ENCODE peak calls at places on chromosomes 13 and 19, in seven cellular contexts. Y is substantia nigra, O is mesendoderm, W is sigmoid colon, I is thoracic aorta, V is fibroblast of lung, C is gastrocnemius medialis. N is an unnamed sample.
A peak's percentile ranks its signal among the peaks of the same experiment; 100 is the strongest.

GRCh38 chr19:11673608-11674041 is 65.1 kb downstream of the ZNF823 start:
- DNase-seq in Y (peak; percentile 26), O (peak; percentile 86), W (peak; percentile 82), I (no peak), V (peak; percentile 47), C (peak; percentile 16), N (no peak)

GRCh38 chr13:49042476-49042875 is 66.8 kb downstream of the FNDC3A start:
- DNase-seq in Y (no peak), O (no peak), W (no peak), I (no peak), V (peak; percentile 85), C (no peak), N (no peak)

GRCh38 chr19:40776966-40777794 is 867 bp upstream of the RAB4B start:
- DNase-seq in Y (peak; percentile 61), O (peak; percentile 98), W (peak; percentile 95), I (peak; percentile 87), V (peak; percentile 88), C (peak; percentile 83), N (peak; percentile 90)

GRCh38 chr13:18943721-18944391 is 237.8 kb downstream of the TUBA3C start:
- DNase-seq in Y (no peak), O (no peak), W (no peak), I (no peak), V (no peak), C (no peak), N (no peak)

GRCh38 chr13:110407531-110407930 is 100.4 kb downstream of the COL4A2 start:
- DNase-seq in Y (no peak), O (no peak), W (no peak), I (no peak), V (no peak), C (no peak), N (peak; percentile 52)

GRCh38 chr19:8036438-8037099 is 16.0 kb upstream of the CCL25 start:
- DNase-seq in Y (no peak), O (no peak), W (no peak), I (no peak), V (no peak), C (no peak), N (no peak)

GRCh38 chr13:31722684-31723083 is 16.6 kb upstream of the RXFP2 start:
- DNase-seq in Y (no peak), O (no peak), W (no peak), I (no peak), V (peak; percentile 11), C (no peak), N (no peak)

GRCh38 chr19:19738564-19738963 is 5.7 kb upstream of the ZNF14 start:
- DNase-seq in Y (no peak), O (no peak), W (no peak), I (no peak), V (no peak), C (no peak), N (no peak)

GRCh38 chr19:46859637-46860124 is 1.1 kb upstream of the ARHGAP35 start:
- DNase-seq in Y (no peak), O (no peak), W (peak; percentile 94), I (no peak), V (no peak), C (peak; percentile 52), N (peak; percentile 92)

GRCh38 chr19:43594710-43595604 is 977 bp downstream of the IRGQ start:
- DNase-seq in Y (no peak), O (peak; percentile 84), W (peak; percentile 81), I (no peak), V (peak; percentile 56), C (no peak), N (peak; percentile 59)

GRCh38 chr13:114048463-114048862 is 74.6 kb upstream of the C13orf46 start:
- DNase-seq in Y (no peak), O (no peak), W (no peak), I (no peak), V (no peak), C (no peak), N (no peak)

GRCh38 chr13:114050536-114051450 is 76.9 kb upstream of the C13orf46 start:
- DNase-seq in Y (no peak), O (no peak), W (no peak), I (no peak), V (no peak), C (no peak), N (no peak)

GRCh38 chr13:114047358-114047881 is 73.5 kb upstream of the C13orf46 start:
- DNase-seq in Y (no peak), O (no peak), W (no peak), I (no peak), V (peak; percentile 48), C (no peak), N (no peak)

GRCh38 chr13:114049626-114050101 is 75.8 kb upstream of the C13orf46 start:
- DNase-seq in Y (no peak), O (no peak), W (no peak), I (no peak), V (no peak), C (no peak), N (no peak)

DNA sequence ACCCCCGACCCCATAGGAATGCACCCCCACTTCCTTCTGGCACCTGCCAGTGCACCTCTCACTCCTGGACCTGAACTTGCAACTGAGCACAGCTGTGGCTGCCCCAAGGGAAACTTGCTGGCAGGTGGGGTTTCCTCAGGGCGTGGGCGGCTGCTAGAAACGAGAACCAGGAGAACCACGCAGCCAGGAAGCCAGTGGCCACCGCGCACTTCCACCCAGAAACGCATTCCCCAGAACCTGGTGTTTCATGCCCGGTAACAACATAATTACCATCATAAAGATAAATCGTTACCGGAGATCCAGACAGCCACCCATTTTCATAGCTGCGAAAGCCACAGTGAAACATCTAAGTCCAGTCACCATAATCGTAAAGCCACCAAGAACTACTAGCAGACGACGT is 75.2 kb upstream of the C13orf46 start:
- DNase-seq in Y (no peak), O (no peak), W (no peak), I (no peak), V (no peak), C (no peak), N (no peak)
- H3K27ac ChIP-seq in Y (no peak overlapping the region), O (no peak overlapping the region), W (no peak overlapping the region), I (no peak overlapping the region), V (no peak overlapping the region), C (no peak overlapping the region), N (no peak overlapping the region)

GRCh38 chr13:42392706-42393572 is 121.0 kb downstream of the AKAP11 start:
- DNase-seq in Y (no peak), O (peak; percentile 9), W (no peak), I (no peak), V (peak; percentile 9), C (no peak), N (no peak)
- H3K27ac ChIP-seq in Y (no peak overlapping the region), O (no peak overlapping the region), W (no peak overlapping the region), I (no peak overlapping the region), V (no peak overlapping the region), C (no peak overlapping the region), N (no peak overlapping the region)

GRCh38 chr19:35518313-35518712 is 4.9 kb upstream of the DMKN start:
- DNase-seq in Y (no peak), O (peak; percentile 30), W (no peak), I (no peak), V (peak; percentile 92), C (no peak), N (peak; percentile 73)
- H3K27ac ChIP-seq in Y (no peak overlapping the region), O (no peak overlapping the region), W (no peak overlapping the region), I (no peak overlapping the region), V (peak overlapping the region; percentile 53), C (no peak overlapping the region), N (peak overlapping the region; percentile 37)

DNA sequence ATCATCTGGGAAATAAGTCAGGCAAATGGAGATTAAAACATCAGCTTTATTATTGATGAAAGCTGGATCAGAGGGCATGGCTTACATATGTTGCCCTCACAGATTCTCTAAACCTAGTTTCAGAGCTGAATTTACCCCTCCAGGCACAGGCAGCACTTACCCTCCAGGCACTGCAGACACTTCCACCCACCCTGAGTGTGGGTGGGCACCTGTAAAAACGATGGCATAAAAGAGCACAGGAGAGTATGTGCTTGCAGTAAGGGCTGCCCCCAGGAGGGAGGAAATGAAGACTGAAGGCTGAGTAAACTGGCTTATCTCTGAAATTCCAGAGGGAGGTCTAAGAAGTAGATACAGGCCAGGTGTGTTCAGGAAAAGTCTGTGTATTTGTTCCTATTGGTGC is 185.0 kb upstream of the HTR2A start:
- DNase-seq in Y (no peak), O (peak; percentile 29), W (no peak), I (no peak), V (no peak), C (no peak), N (no peak)
- H3K27ac ChIP-seq in Y (no peak overlapping the region), O (no peak overlapping the region), W (no peak overlapping the region), I (no peak overlapping the region), V (no peak overlapping the region), C (no peak overlapping the region), N (no peak overlapping the region)

DNA sequence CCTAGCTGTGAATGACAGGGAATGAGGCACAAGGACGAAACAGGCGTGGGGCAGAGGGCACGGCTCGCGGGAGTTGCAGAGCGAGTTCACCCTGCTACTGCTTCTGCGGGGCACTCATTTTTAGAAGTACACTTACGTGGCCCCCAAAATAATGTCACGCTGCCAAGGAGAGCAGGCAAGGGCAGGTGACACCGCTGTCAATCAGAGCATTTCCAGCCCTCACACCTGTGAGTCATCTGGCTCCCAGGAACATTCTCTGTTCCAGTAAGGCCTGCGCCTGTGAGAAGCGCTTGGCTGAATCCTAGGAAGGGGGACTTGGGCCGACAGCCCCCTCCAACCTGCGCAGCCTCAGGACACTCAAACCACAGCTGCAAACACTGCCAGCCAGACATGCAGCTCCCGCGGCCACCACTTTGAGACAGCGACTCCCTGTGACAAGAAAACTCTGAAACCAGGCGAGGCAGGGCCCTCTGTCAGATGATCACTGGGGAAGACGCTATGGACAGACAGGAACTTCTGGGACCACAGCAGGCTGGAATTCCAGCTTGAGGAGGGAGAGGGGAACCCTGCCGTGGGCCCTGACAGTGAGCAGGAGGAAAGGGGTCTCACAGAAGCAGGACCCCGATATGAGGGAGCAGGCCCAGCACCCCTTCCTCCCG is 12.7 kb downstream of the DOT1L start:
- DNase-seq in Y (no peak), O (no peak), W (no peak), I (no peak), V (peak; percentile 35), C (peak; percentile 89), N (peak; percentile 38)
- H3K27ac ChIP-seq in Y (no peak overlapping the region), O (no peak overlapping the region), W (no peak overlapping the region), I (no peak overlapping the region), V (no peak overlapping the region), C (peak overlapping the region; percentile 85), N (no peak overlapping the region)

GRCh38 chr13:27448308-27448707 is 2.1 kb downstream of the MTIF3 start:
- DNase-seq in Y (no peak), O (no peak), W (no peak), I (no peak), V (no peak), C (peak; percentile 41), N (no peak)
- H3K27ac ChIP-seq in Y (no peak overlapping the region), O (no peak overlapping the region), W (peak overlapping the region; percentile 95), I (no peak overlapping the region), V (no peak overlapping the region), C (peak overlapping the region; percentile 92), N (no peak overlapping the region)

N was measured in SJSA1.